ENCODE peak calls at places on chromosomes 2 and 18, in four cellular contexts. M, J, D and T are unnamed samples.

GRCh38 chr2:234981197-234982095 is 29.6 kb downstream of the SH3BP4 start:
- DNase-seq in M (no peak), J (peak), D (peak), T (peak)

GRCh38 chr18:79853993-79854364 is 56.2 kb downstream of the KCNG2 start:
- DNase-seq in M (no peak), J (no peak), D (no peak), T (no peak)

GRCh38 chr2:86556508-86556907 is 6.7 kb downstream of the CHMP3 start:
- DNase-seq in M (no peak), J (no peak), D (no peak), T (peak)

GRCh38 chr2:3399403-3399802 is 19.9 kb downstream of the TRAPPC12 start:
- DNase-seq in M (no peak), J (no peak), D (no peak), T (no peak)

GRCh38 chr18:48821251-48821590 is 129.5 kb downstream of the SMAD7 start:
- DNase-seq in M (no peak), J (no peak), D (peak), T (no peak)

GRCh38 chr18:52869942-52870907 is 530.2 kb downstream of the DCC start:
- DNase-seq in M (no peak), J (no peak), D (no peak), T (no peak)

GRCh38 chr18:52615943-52616342 is 275.9 kb downstream of the DCC start:
- DNase-seq in M (no peak), J (no peak), D (no peak), T (no peak)

GRCh38 chr2:190359896-190360376 is 16.5 kb downstream of the INPP1 start:
- DNase-seq in M (no peak), J (peak), D (peak), T (peak)

GRCh38 chr18:22253676-22254075 is 84.3 kb downstream of the GATA6 start:
- DNase-seq in M (no peak), J (no peak), D (no peak), T (no peak)

GRCh38 chr18:79604913-79605235 is 74.7 kb upstream of the CTDP1 start:
- DNase-seq in M (no peak), J (no peak), D (no peak), T (no peak)

GRCh38 chr2:191165190-191165643 is 14.4 kb upstream of the STAT4 start:
- DNase-seq in M (no peak), J (peak), D (no peak), T (peak)

GRCh38 chr2:221533299-221533698 is 38.8 kb downstream of the EPHA4 start:
- DNase-seq in M (no peak), J (no peak), D (no peak), T (no peak)

GRCh38 chr2:127400897-127401756 is 13.4 kb upstream of the MAP3K2 start:
- DNase-seq in M (no peak), J (peak), D (peak), T (no peak)

GRCh38 chr2:66803651-66804050 is 368.7 kb downstream of the MEIS1 start:
- DNase-seq in M (no peak), J (no peak), D (no peak), T (peak)